ENCODE peak calls at places on chromosomes 7 and 10, in seven cellular contexts. N is HCT116, P is SK-N-SH, B is H1, D is HepG2, R is GM12878, Z is K562. X is an unnamed sample.

GRCh38 chr10:113720386-113720785 is 31.1 kb upstream of the PLEKHS1 start:
- DNase-seq in N (no peak), D (peak), R (no peak), Z (no peak), B (no peak), P (no peak), X (peak)

GRCh38 chr7:27118580-27118979 is 12.0 kb downstream of the HOXA4 start:
- DNase-seq in P (no peak), R (no peak), D (no peak), N (no peak), B (no peak), Z (no peak), X (no peak)

GRCh38 chr7:139749545-139749944 is 28.3 kb downstream of the HIPK2 start:
- DNase-seq in R (no peak), N (no peak), B (no peak), D (no peak), Z (no peak), P (no peak), X (no peak)

GRCh38 chr7:31065021-31065593 is 13.0 kb downstream of the ADCYAP1R1 start:
- DNase-seq in Z (no peak), P (no peak), B (no peak), D (no peak), R (no peak), N (no peak), X (no peak)

GRCh38 chr10:13500201-13500600 is 28.6 kb downstream of the BEND7 start:
- DNase-seq in Z (no peak), N (no peak), P (no peak), B (no peak), R (no peak), D (peak), X (no peak)

GRCh38 chr7:156559001-156559400 is 81.6 kb upstream of the RNF32 start:
- DNase-seq in N (no peak), P (no peak), D (no peak), Z (no peak), R (no peak), B (no peak), X (no peak)

GRCh38 chr10:6713716-6714115 is 133.6 kb upstream of the PRKCQ start:
- DNase-seq in R (no peak), Z (no peak), N (no peak), B (no peak), P (no peak), D (no peak), X (no peak)

GRCh38 chr10:7411671-7412481 is 1.0 kb upstream of the SFMBT2 start:
- DNase-seq in Z (no peak), B (no peak), D (no peak), P (peak), N (no peak), R (no peak), X (no peak)

GRCh38 chr7:44063894-44064651 is 1.3 kb downstream of the PGAM2 start:
- DNase-seq in Z (no peak), R (no peak), D (no peak), P (peak), N (no peak), B (no peak), X (no peak)

GRCh38 chr7:69674701-69675182 is 76.5 kb downstream of the AUTS2 start:
- DNase-seq in D (no peak), R (peak), Z (no peak), P (no peak), B (no peak), N (no peak), X (peak)

GRCh38 chr10:119997429-119997828 is 104.9 kb downstream of the SEC23IP start:
- DNase-seq in N (no peak), P (peak), R (no peak), D (no peak), B (no peak), Z (no peak), X (no peak)

GRCh38 chr10:608331-609265 is 80.9 kb downstream of the DIP2C start:
- DNase-seq in Z (no peak), B (no peak), R (peak), N (no peak), P (no peak), D (no peak), X (peak)

GRCh38 chr10:78328592-78329404 is 295.1 kb downstream of the RPS24 start:
- DNase-seq in D (no peak), P (no peak), B (no peak), Z (no peak), R (no peak), N (no peak), X (no peak)

GRCh38 chr10:124084693-124085092 is 8.7 kb downstream of the CHST15 start:
- DNase-seq in P (no peak), R (no peak), D (no peak), Z (no peak), B (no peak), N (no peak), X (no peak)

GRCh38 chr10:124152781-124153600 is 59.6 kb upstream of the CHST15 start:
- DNase-seq in B (peak), N (peak), Z (no peak), D (peak), R (peak), P (peak), X (peak)

GRCh38 chr7:100483101-100483727 is 513 bp upstream of the NYAP1 start:
- DNase-seq in B (no peak), D (peak), P (peak), N (no peak), Z (peak), R (no peak), X (peak)

GRCh38 chr10:94288361-94289116 is 74.2 kb downstream of the NOC3L start:
- DNase-seq in N (no peak), B (no peak), D (no peak), R (no peak), P (no peak), Z (no peak), X (no peak)

GRCh38 chr7:17986826-17987225 is 40.8 kb downstream of the PRPS1L1 start:
- DNase-seq in D (no peak), P (no peak), R (no peak), N (no peak), B (no peak), Z (no peak), X (no peak)

GRCh38 chr10:66837335-66837734 is 88.5 kb upstream of the LRRTM3 start:
- DNase-seq in D (no peak), R (no peak), Z (no peak), P (no peak), N (no peak), B (no peak), X (no peak)

GRCh38 chr10:31186225-31187010 is 132.6 kb upstream of the ZEB1 start:
- DNase-seq in P (no peak), R (no peak), B (no peak), D (peak), N (peak), Z (no peak), X (no peak)

GRCh38 chr10:97542169-97543024 is 30.2 kb upstream of the ANKRD2 start:
- DNase-seq in N (peak), B (no peak), D (peak), P (no peak), Z (peak), R (no peak), X (peak)

GRCh38 chr10:63675171-63675570 is 154.0 kb downstream of the REEP3 start:
- DNase-seq in N (no peak), P (no peak), Z (no peak), R (no peak), D (no peak), B (no peak), X (no peak)

GRCh38 chr10:58409956-58410610 is 24.9 kb downstream of the TFAM start:
- DNase-seq in P (no peak), R (no peak), D (no peak), B (no peak), N (no peak), Z (no peak), X (no peak)

GRCh38 chr7:2164646-2165045 is 68.1 kb downstream of the MAD1L1 start:
- DNase-seq in B (no peak), Z (no peak), D (no peak), N (no peak), R (no peak), P (peak), X (no peak)

GRCh38 chr7:2165239-2165609 is 67.5 kb downstream of the MAD1L1 start:
- DNase-seq in R (no peak), D (no peak), B (no peak), Z (peak), P (peak), N (no peak), X (no peak)

GRCh38 chr7:2165610-2166594 is 66.8 kb downstream of the MAD1L1 start:
- DNase-seq in Z (no peak), D (no peak), B (no peak), R (peak), P (peak), N (no peak), X (no peak)

GRCh38 chr7:2168612-2169312 is 64.0 kb downstream of the MAD1L1 start:
- DNase-seq in N (no peak), D (no peak), B (no peak), P (peak), Z (no peak), R (no peak), X (no peak)

GRCh38 chr7:2166625-2167280 is 66.0 kb downstream of the MAD1L1 start:
- DNase-seq in D (no peak), P (peak), B (no peak), R (no peak), Z (no peak), N (no peak), X (no peak)
- TF ChIP-seq JUND in D (no peak), P (no peak), B (no peak), R (no peak), Z (no peak), N (no peak), X (no peak)

DNA sequence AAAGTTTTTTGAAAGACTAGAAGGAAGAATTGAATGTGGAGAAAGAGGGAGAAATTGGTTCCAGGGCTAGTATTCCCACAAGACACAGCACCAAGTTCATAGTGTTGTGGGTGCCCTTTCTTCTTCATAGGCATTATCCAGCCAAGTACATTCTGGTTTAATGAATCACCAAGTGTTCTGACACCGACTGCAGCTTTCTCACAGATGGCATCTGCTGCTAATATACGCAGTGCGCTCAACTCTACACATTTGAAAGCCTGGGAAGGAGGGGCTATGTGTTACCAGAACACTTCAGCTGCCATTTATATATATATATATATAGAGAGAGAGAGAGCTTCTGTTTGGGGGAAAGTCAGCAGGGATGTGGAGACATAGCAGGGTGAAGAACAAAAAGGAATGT is 1168.4 kb downstream of the GATA3 start:
- DNase-seq in N (no peak), P (peak), R (no peak), Z (no peak), D (no peak), B (no peak), X (no peak)
- TF ChIP-seq JUND in N (no peak), P (peak), R (no peak), Z (no peak), D (no peak), B (no peak), X (no peak)

GRCh38 chr7:103698064-103698463 is 252.1 kb upstream of the SLC26A5 start:
- DNase-seq in R (no peak), N (no peak), B (no peak), P (no peak), D (no peak), Z (no peak), X (no peak)

GRCh38 chr7:103691291-103691690 is 245.3 kb upstream of the SLC26A5 start:
- DNase-seq in R (no peak), N (no peak), Z (no peak), B (no peak), P (no peak), D (no peak), X (no peak)

GRCh38 chr7:103690576-103690975 is 244.6 kb upstream of the SLC26A5 start:
- DNase-seq in Z (no peak), N (no peak), B (no peak), D (no peak), R (no peak), P (no peak), X (no peak)

GRCh38 chr7:103695496-103695895 is 249.5 kb upstream of the SLC26A5 start:
- DNase-seq in R (no peak), B (no peak), Z (no peak), D (no peak), P (no peak), N (no peak), X (no peak)

DNA sequence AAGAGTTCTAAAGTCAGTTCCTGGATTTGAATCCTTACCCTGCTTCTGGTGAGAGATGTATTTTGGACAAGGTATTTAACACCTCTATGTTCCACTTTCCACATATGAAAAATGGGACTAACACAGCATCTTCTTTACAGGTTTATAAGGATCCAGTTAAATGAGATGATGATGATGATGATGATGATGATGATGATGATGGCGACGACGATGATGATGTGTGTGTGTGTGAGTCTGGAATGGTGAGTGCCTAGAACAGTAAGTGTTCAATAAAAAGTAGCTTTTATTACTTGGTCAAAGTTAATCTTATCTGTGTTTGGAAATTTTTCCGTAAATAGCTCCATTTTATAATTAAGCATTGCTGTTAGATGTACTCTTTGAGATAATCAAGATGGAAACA is 248.3 kb upstream of the SLC26A5 start:
- DNase-seq in Z (no peak), B (no peak), D (no peak), R (no peak), P (no peak), N (no peak), X (no peak)
- TF ChIP-seq JUND in Z (no peak), B (no peak), D (no peak), R (no peak), P (no peak), N (no peak), X (no peak)

GRCh38 chr10:89163265-89163995 is 43.7 kb downstream of the CH25H start:
- DNase-seq in D (no peak), R (peak), P (no peak), B (no peak), N (no peak), Z (no peak), X (peak)
- TF ChIP-seq JUND in D (no peak), R (no peak), P (no peak), B (no peak), N (no peak), Z (no peak), X (no peak)

DNA sequence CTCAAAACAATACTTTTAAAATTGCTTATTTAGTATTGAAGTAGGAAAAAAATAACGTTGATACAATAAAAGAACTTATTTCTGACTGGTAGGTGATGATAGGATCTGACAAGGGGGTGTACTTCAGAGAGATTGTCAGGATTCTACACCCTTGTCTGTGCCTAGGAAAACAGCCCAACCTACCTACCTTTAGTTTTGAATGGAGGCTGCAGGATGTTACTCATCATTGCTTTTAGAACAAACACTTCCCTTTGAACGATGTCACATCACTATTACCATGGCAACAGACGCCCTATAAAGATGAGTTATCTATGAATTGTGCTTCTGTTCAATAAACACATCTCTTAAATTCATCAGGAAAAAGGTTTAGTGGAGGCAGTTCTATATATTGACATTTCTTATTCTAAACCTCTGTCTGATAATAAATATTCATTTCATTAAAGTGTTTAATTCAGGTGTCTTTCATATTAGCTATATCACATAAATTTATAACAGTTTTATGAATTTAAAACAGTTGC is 362.4 kb downstream of the CNTNAP2 start:
- DNase-seq in Z (no peak), N (no peak), D (no peak), B (no peak), P (peak), R (no peak), X (no peak)
- TF ChIP-seq JUND in Z (no peak), N (no peak), D (no peak), B (no peak), P (no peak), R (no peak), X (no peak)

DNA sequence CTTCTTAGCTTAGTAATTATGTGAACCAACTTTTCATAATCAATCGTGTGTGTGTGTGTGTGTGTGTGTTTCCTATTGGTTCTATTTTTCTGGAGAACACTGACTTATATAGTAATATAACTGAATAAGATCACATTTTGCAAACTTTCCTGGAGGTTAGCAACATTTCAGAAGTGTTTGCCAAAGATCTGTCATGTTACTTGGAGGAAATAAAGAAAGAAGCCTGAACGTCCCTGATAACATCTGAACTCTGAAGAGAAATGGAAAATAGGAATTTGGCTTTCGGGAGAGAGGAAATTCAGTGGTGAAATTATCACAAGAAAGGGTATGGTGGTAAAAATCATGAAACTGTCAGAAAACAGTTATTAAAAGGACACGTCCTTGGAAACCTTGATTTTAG is 984.4 kb upstream of the AUTS2 start:
- DNase-seq in B (no peak), Z (no peak), R (no peak), D (no peak), P (no peak), N (no peak), X (no peak)
- TF ChIP-seq JUND in B (no peak), Z (no peak), R (no peak), D (no peak), P (no peak), N (no peak), X (no peak)

DNA sequence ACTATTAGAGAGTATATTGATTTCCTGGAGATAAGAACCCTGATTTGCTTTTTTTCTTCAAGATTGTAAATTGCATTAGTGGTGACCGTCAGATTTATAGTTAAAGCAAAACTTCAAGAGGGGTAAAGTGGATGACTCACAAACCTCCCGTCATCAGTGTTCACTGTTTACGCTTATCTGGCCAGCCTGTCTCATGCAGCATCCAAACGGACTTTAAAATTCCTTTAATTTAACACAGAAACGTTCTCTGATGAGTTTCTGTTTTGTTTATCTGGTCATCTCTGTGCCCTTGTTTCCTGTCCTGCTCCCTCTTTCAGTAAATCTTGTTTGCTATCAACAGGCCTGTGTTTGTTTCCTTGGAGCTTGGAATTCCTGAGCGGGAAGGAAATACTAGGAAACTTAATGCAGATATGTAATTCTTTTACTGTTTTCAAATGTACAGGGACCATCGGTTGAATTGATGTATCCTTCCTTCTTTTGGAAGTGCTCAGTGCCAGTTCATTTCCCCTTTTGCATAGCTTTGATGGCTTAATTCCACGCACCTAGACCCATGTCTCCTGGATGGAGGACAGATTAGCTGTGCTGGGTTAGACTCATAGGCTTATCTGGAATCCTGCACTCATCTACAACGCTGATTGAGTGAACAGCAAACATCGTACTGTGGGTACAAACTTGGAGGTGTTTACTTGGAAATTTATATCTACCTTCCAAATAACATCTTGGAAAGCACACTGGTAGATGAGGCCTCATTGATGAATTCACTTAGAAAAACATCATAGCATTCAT is 21.3 kb downstream of the PTPRE start:
- DNase-seq in D (no peak), P (peak), N (no peak), R (no peak), Z (no peak), B (no peak), X (no peak)
- TF ChIP-seq JUND in D (no peak), P (peak), N (no peak), R (no peak), Z (no peak), B (no peak), X (no peak)

GRCh38 chr10:76311752-76312699 is 880.6 kb downstream of the LRMDA start:
- DNase-seq in Z (peak), P (peak), B (no peak), N (peak), R (no peak), D (peak), X (peak)
- TF ChIP-seq JUND in Z (no peak), P (no peak), B (no peak), N (no peak), R (no peak), D (no peak), X (no peak)

GRCh38 chr7:34823650-34824258 is 165.7 kb downstream of the NPSR1 start:
- DNase-seq in P (peak), B (no peak), Z (peak), R (no peak), N (peak), D (peak), X (peak)

GRCh38 chr7:34825221-34825620 is 167.2 kb downstream of the NPSR1 start:
- DNase-seq in R (no peak), B (no peak), N (no peak), Z (no peak), P (no peak), D (no peak), X (no peak)

GRCh38 chr7:34821965-34822558 is 164.0 kb downstream of the NPSR1 start:
- DNase-seq in D (no peak), N (no peak), R (no peak), P (no peak), Z (no peak), B (no peak), X (no peak)
- TF ChIP-seq JUND in D (no peak), N (no peak), R (no peak), P (no peak), Z (no peak), B (no peak), X (no peak)